ENCODE peak calls at places on chromosomes 16 and 17, in five cellular contexts. V is heart right ventricle, P is HAP-1, U is AG04450, C is brain microvascular endothelial cell. B is an unnamed sample.
A peak's percentile ranks its signal among the peaks of the same experiment; 100 is the strongest.

GRCh38 chr17:57493171-57493570 is 236.8 kb downstream of the MSI2 start:
- DNase-seq in P (no peak), U (no peak), V (no peak), C (no peak), B (no peak)

GRCh38 chr17:1498233-1498632 is 5.7 kb upstream of the MYO1C start:
- DNase-seq in P (no peak), V (no peak), C (no peak), U (no peak), B (no peak)

GRCh38 chr16:82660966-82661365 is 34.2 kb downstream of the CDH13 start:
- DNase-seq in P (no peak), U (no peak), C (no peak), V (no peak), B (no peak)

GRCh38 chr16:2465653-2466415 is 5.3 kb upstream of the NTN3 start:
- DNase-seq in C (no peak), U (no peak), P (no peak), V (no peak), B (no peak)

GRCh38 chr17:14745122-14745521 is 444.2 kb downstream of the HS3ST3B1 start:
- DNase-seq in C (peak; percentile 39), U (no peak), P (no peak), V (no peak), B (no peak)

GRCh38 chr17:1162116-1162855 is 17.5 kb downstream of the ABR start:
- DNase-seq in U (no peak), P (no peak), C (no peak), V (no peak), B (no peak)

GRCh38 chr17:57379237-57380054 is 123.1 kb downstream of the MSI2 start:
- DNase-seq in C (no peak), P (peak; percentile 47), U (no peak), V (peak; percentile 40), B (no peak)

GRCh38 chr17:81417049-81417878 is 22.0 kb downstream of the BAHCC1 start:
- DNase-seq in P (no peak), U (no peak), C (no peak), V (no peak), B (no peak)

GRCh38 chr17:6045621-6046357 is 24.4 kb upstream of the WSCD1 start:
- DNase-seq in C (no peak), U (no peak), V (no peak), P (no peak), B (no peak)

GRCh38 chr17:1473841-1474240 is 17.8 kb upstream of the CRK start:
- DNase-seq in V (no peak), P (no peak), U (no peak), C (no peak), B (no peak)

GRCh38 chr17:78375401-78376079 is 2.9 kb upstream of the PGS1 start:
- DNase-seq in P (no peak), U (peak; percentile 88), V (no peak), C (peak; percentile 86), B (no peak)

GRCh38 chr17:57121308-57122042 is 36.4 kb downstream of the AKAP1 start:
- DNase-seq in C (peak; percentile 48), V (peak; percentile 29), U (no peak), P (peak; percentile 69), B (no peak)

GRCh38 chr17:77145635-77146632 is 5.2 kb downstream of the SEC14L1 start:
- DNase-seq in U (no peak), C (peak; percentile 78), P (no peak), V (peak; percentile 75), B (no peak)

GRCh38 chr16:8934601-8935000 is 29.1 kb downstream of the USP7 start:
- DNase-seq in C (no peak), V (no peak), U (no peak), P (no peak), B (no peak)

GRCh38 chr16:89565256-89565505 is 4.7 kb downstream of the RPL13 start:
- DNase-seq in U (no peak), V (no peak), C (no peak), P (no peak), B (no peak)

GRCh38 chr17:4344926-4345325 is 21.5 kb downstream of the UBE2G1 start:
- DNase-seq in C (no peak), P (no peak), U (no peak), V (no peak), B (no peak)

GRCh38 chr16:85308585-85309540 is 196.6 kb upstream of the CIBAR2 start:
- DNase-seq in P (no peak), U (no peak), C (no peak), V (no peak), B (no peak)

GRCh38 chr16:72689851-72690250 is 358.1 kb downstream of the ZFHX3 start:
- DNase-seq in P (no peak), C (no peak), U (no peak), V (no peak), B (no peak)

GRCh38 chr17:14840616-14841231 is 424.4 kb downstream of the PMP22 start:
- DNase-seq in C (peak; percentile 53), U (peak; percentile 46), V (no peak), P (no peak), B (no peak)

GRCh38 chr17:7893226-7893880 is 4.8 kb downstream of the CHD3 start:
- DNase-seq in C (no peak), V (no peak), P (no peak), U (no peak), B (no peak)

GRCh38 chr16:30902070-30902972 is 5.9 kb downstream of the CTF1 start:
- DNase-seq in C (peak; percentile 16), U (no peak), P (peak; percentile 70), V (peak; percentile 62), B (no peak)

GRCh38 chr16:78599271-78599670 is 499.8 kb downstream of the WWOX start:
- DNase-seq in V (no peak), C (no peak), U (no peak), P (no peak), B (no peak)

GRCh38 chr16:9665851-9666271 is 516.4 kb downstream of the GRIN2A start:
- DNase-seq in V (no peak), C (no peak), P (no peak), U (no peak), B (no peak)

GRCh38 chr17:57408064-57408811 is 151.9 kb downstream of the MSI2 start:
- DNase-seq in U (no peak), P (peak; percentile 64), V (no peak), C (no peak), B (no peak)

GRCh38 chr16:67129422-67129821 is 19.7 kb downstream of the PHAF1 start:
- DNase-seq in V (no peak), U (no peak), C (no peak), P (no peak), B (no peak)

GRCh38 chr17:58318065-58318481 is 10.5 kb downstream of the TSPOAP1 start:
- DNase-seq in P (no peak), V (no peak), C (no peak), U (no peak), B (no peak)

GRCh38 chr16:56830669-56831068 is 34.3 kb upstream of the SLC12A3 start:
- DNase-seq in P (no peak), C (no peak), V (no peak), U (no peak), B (no peak)

DNA sequence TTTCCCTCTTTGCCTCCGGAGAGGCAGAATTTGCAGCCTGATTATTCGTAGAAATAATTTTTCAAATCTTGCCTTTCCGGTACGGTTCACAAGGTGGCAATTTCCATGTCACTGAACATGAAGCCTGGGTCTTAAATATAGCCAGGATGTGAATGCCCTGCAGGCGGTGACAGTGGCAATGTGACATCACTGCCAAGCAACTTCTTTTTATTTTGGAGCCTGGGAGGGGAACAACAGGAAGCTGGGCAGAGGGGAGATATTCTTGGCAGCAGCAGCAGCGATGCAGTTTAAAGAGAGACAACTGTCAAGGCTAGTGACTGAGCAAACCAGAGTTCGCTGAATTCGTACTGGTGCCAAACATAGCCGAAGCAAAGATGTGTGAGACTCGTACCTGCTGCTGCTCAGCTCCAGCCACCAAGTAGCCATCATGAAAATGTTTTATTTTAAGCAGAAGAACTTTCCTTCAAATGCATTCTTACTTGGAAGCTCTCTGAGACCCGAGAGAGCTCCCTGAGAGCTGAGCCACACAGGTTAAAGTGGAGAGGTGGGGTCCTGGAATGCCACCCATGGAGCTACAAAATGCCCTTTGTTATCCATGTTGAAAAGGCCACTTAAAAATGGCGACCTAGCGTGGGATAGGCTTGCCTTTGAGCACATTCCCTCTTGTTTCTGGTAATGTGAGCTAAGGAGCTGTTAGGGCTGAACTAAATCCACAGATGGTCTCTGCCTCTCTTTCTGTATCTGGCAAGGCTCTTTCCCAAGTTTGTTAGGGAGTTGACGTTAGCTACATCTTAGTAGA is 171.3 kb downstream of the SNX29 start:
- DNase-seq in U (no peak), P (no peak), V (peak; percentile 25), C (no peak), B (no peak)
- H3K4me3 ChIP-seq in U (no peak overlapping the region), P (no peak overlapping the region), V (no peak overlapping the region), C (no peak overlapping the region), B (no peak overlapping the region)

DNA sequence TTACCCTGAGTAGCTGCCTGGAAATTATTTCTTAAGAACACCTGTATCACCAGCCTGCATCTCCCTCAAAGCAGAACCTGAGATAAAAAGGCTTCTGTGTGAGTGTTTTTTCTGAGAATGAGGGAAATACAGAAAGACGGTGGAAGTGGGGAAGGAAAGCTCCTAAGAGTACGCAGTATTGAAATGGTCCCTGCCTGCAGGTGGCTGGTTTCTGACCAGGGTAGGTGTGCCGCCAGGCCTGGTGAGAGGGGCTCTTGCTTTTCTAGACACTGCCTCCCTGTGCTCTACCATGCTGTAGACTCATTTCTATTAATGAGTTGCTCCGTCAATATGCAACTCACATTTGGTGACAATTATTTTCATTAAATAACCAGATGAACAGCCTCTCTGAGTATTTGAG is 201.7 kb downstream of the MAP2K4 start:
- DNase-seq in P (no peak), C (no peak), U (no peak), V (no peak), B (no peak)
- H3K4me3 ChIP-seq in P (no peak overlapping the region), C (no peak overlapping the region), U (no peak overlapping the region), V (no peak overlapping the region), B (no peak overlapping the region)

GRCh38 chr16:88534731-88535141 is 35.5 kb upstream of the ZC3H18 start:
- DNase-seq in P (no peak), C (peak; percentile 13), U (no peak), V (no peak), B (no peak)
- H3K4me3 ChIP-seq in P (no peak overlapping the region), C (peak overlapping the region; percentile 43), U (peak overlapping the region; percentile 56), V (peak overlapping the region; percentile 61), B (peak overlapping the region; percentile 97)

GRCh38 chr16:86824751-86825310 is 246.5 kb downstream of the FOXL1 start:
- DNase-seq in P (no peak), U (no peak), V (no peak), C (peak; percentile 50), B (no peak)
- H3K4me3 ChIP-seq in P (no peak overlapping the region), U (no peak overlapping the region), V (no peak overlapping the region), C (no peak overlapping the region), B (no peak overlapping the region)

DNA sequence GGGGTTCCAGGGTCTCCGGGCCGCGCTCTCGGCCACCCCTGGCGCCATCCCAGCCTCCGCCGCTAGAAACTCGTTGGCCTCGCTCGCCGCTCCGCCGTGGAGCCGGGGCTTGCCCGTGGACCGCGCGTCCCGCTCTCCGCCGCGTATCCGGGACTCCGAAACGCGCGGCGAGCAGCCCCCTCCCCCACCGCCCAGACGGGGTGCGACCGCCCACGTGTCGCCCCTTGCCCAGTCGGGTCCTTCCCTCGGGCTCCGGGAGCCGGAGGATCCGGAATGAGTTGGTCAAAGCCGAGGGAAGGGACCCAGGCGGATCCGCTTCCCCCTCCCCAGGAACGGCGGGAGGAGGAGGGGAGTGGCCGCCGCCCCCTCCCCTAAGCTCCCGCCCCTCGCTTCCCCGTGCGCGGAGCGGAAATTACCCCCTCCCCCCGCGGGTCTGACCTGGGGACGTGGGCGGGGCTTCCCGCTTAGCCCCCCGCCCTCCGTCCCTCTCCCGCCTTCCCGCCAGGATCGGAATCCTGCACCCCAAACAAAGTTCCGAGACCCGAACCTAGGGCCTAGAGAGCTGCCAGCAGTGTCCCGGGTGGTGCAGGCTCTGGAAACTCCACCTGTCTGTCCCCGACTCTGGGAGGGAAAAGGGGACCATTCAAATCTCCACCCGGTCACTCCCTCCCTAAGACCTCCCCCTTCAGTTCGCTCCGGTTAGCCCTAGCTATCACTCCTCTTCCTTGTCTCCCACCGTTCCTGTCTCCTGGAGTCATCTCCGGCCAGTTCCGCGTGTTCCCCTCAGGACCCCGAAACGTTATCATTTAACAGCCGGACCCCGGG is 1.1 kb upstream of the IGF2BP1 start:
- DNase-seq in V (no peak), C (no peak), P (peak; percentile 93), U (no peak), B (peak; percentile 64)
- H3K4me3 ChIP-seq in V (peak overlapping the region; percentile 5), C (peak overlapping the region; percentile 93), P (peak overlapping the region; percentile 88), U (peak overlapping the region; percentile 92), B (no peak overlapping the region)

B was measured in vagina.